ENCODE peak calls at places on chromosome 1, in nine cellular contexts. One of them, this sample, is unnamed.

GRCh38 chr1:203302894-203303293 is 2.4 kb upstream of the BTG2 start:
- DNase-seq in transverse colon: no peak
- DNase-seq in NCI-H1436: no peak
- DNase-seq in AG10803: no peak
- DNase-seq in T follicular helper cell: no peak
- DNase-seq in H9: no peak
- DNase-seq in hepatic stellate cell: no peak
- DNase-seq in head of caudate nucleus: no peak
- DNase-seq in EH: no peak
- DNase-seq in this sample: no peak

GRCh38 chr1:221670081-221670480 is 71.8 kb downstream of the DUSP10 start:
- DNase-seq in transverse colon: no peak
- DNase-seq in AG10803: peak; percentile 80
- DNase-seq in hepatic stellate cell: no peak
- DNase-seq in head of caudate nucleus: no peak
- DNase-seq in EH: peak; percentile 34
- DNase-seq in T follicular helper cell: no peak
- DNase-seq in H9: no peak
- DNase-seq in NCI-H1436: no peak
- DNase-seq in this sample: no peak

GRCh38 chr1:217048104-217048707 is 325.0 kb upstream of the ESRRG start:
- DNase-seq in T follicular helper cell: no peak
- DNase-seq in head of caudate nucleus: no peak
- DNase-seq in EH: peak; percentile 3
- DNase-seq in AG10803: no peak
- DNase-seq in H9: peak; percentile 80
- DNase-seq in transverse colon: no peak
- DNase-seq in NCI-H1436: no peak
- DNase-seq in hepatic stellate cell: no peak
- DNase-seq in this sample: no peak

GRCh38 chr1:41152622-41153044 is 89.5 kb downstream of the SCMH1 start:
- DNase-seq in transverse colon: no peak
- DNase-seq in T follicular helper cell: no peak
- DNase-seq in AG10803: peak; percentile 91
- DNase-seq in head of caudate nucleus: no peak
- DNase-seq in EH: peak; percentile 97
- DNase-seq in hepatic stellate cell: peak; percentile 28
- DNase-seq in H9: no peak
- DNase-seq in NCI-H1436: no peak
- DNase-seq in this sample: peak; percentile 69

GRCh38 chr1:234899041-234899787 is 229.4 kb downstream of the TOMM20 start:
- DNase-seq in H9: no peak
- DNase-seq in NCI-H1436: peak; percentile 55
- DNase-seq in hepatic stellate cell: peak; percentile 77
- DNase-seq in T follicular helper cell: no peak
- DNase-seq in EH: peak; percentile 85
- DNase-seq in AG10803: peak; percentile 60
- DNase-seq in transverse colon: no peak
- DNase-seq in head of caudate nucleus: no peak
- DNase-seq in this sample: no peak

GRCh38 chr1:245247356-245247755 is 92.6 kb downstream of the KIF26B start:
- DNase-seq in NCI-H1436: no peak
- DNase-seq in hepatic stellate cell: no peak
- DNase-seq in EH: no peak
- DNase-seq in head of caudate nucleus: no peak
- DNase-seq in AG10803: no peak
- DNase-seq in H9: no peak
- DNase-seq in transverse colon: no peak
- DNase-seq in T follicular helper cell: no peak
- DNase-seq in this sample: no peak

GRCh38 chr1:207787776-207788175 is 35.9 kb downstream of the CD46 start:
- DNase-seq in head of caudate nucleus: no peak
- DNase-seq in H9: no peak
- DNase-seq in transverse colon: no peak
- DNase-seq in AG10803: no peak
- DNase-seq in EH: peak; percentile 56
- DNase-seq in T follicular helper cell: no peak
- DNase-seq in NCI-H1436: no peak
- DNase-seq in hepatic stellate cell: no peak
- DNase-seq in this sample: no peak

GRCh38 chr1:204320413-204320812 is 39.3 kb downstream of the PLEKHA6 start:
- DNase-seq in T follicular helper cell: no peak
- DNase-seq in transverse colon: no peak
- DNase-seq in AG10803: peak; percentile 72
- DNase-seq in head of caudate nucleus: no peak
- DNase-seq in EH: peak; percentile 96
- DNase-seq in NCI-H1436: no peak
- DNase-seq in hepatic stellate cell: peak; percentile 50
- DNase-seq in H9: no peak
- DNase-seq in this sample: peak; percentile 62

GRCh38 chr1:20616468-20617156 is 16.6 kb upstream of the PINK1 start:
- DNase-seq in T follicular helper cell: no peak
- DNase-seq in transverse colon: no peak
- DNase-seq in AG10803: peak; percentile 18
- DNase-seq in head of caudate nucleus: no peak
- DNase-seq in hepatic stellate cell: no peak
- DNase-seq in EH: peak; percentile 41
- DNase-seq in H9: no peak
- DNase-seq in NCI-H1436: no peak
- DNase-seq in this sample: no peak

GRCh38 chr1:18965206-18966173 is 9.0 kb upstream of the IFFO2 start:
- DNase-seq in AG10803: peak; percentile 80
- DNase-seq in H9: peak; percentile 59
- DNase-seq in EH: peak; percentile 95
- DNase-seq in transverse colon: no peak
- DNase-seq in head of caudate nucleus: no peak
- DNase-seq in T follicular helper cell: no peak
- DNase-seq in NCI-H1436: no peak
- DNase-seq in hepatic stellate cell: no peak
- DNase-seq in this sample: no peak

GRCh38 chr1:29305943-29306342 is 69.6 kb downstream of the PTPRU start:
- DNase-seq in H9: no peak
- DNase-seq in AG10803: no peak
- DNase-seq in head of caudate nucleus: no peak
- DNase-seq in EH: peak; percentile 6
- DNase-seq in transverse colon: no peak
- DNase-seq in NCI-H1436: no peak
- DNase-seq in hepatic stellate cell: no peak
- DNase-seq in T follicular helper cell: no peak
- DNase-seq in this sample: no peak

GRCh38 chr1:239765163-239765562 is 326.5 kb upstream of the FMN2 start:
- DNase-seq in H9: peak; percentile 40
- DNase-seq in EH: no peak
- DNase-seq in hepatic stellate cell: no peak
- DNase-seq in transverse colon: no peak
- DNase-seq in AG10803: no peak
- DNase-seq in T follicular helper cell: no peak
- DNase-seq in head of caudate nucleus: no peak
- DNase-seq in NCI-H1436: no peak
- DNase-seq in this sample: no peak

GRCh38 chr1:168084396-168085231 is 52.1 kb downstream of the GPR161 start:
- DNase-seq in head of caudate nucleus: no peak
- DNase-seq in hepatic stellate cell: peak; percentile 54
- DNase-seq in H9: peak; percentile 82
- DNase-seq in AG10803: peak; percentile 43
- DNase-seq in transverse colon: peak; percentile 55
- DNase-seq in EH: peak; percentile 48
- DNase-seq in T follicular helper cell: peak; percentile 35
- DNase-seq in NCI-H1436: peak; percentile 8
- DNase-seq in this sample: no peak

GRCh38 chr1:82160903-82161302 is 360.2 kb downstream of the ADGRL2 start:
- DNase-seq in EH: no peak
- DNase-seq in head of caudate nucleus: no peak
- DNase-seq in NCI-H1436: no peak
- DNase-seq in H9: no peak
- DNase-seq in T follicular helper cell: no peak
- DNase-seq in hepatic stellate cell: no peak
- DNase-seq in transverse colon: no peak
- DNase-seq in AG10803: no peak
- DNase-seq in this sample: no peak

GRCh38 chr1:211236633-211237321 is 22.4 kb upstream of the RCOR3 start:
- DNase-seq in transverse colon: no peak
- DNase-seq in H9: no peak
- DNase-seq in EH: peak; percentile 40
- DNase-seq in T follicular helper cell: no peak
- DNase-seq in AG10803: peak; percentile 30
- DNase-seq in NCI-H1436: no peak
- DNase-seq in head of caudate nucleus: no peak
- DNase-seq in hepatic stellate cell: no peak
- DNase-seq in this sample: no peak

GRCh38 chr1:7648761-7649384 is 122.2 kb upstream of the VAMP3 start:
- DNase-seq in H9: no peak
- DNase-seq in hepatic stellate cell: no peak
- DNase-seq in T follicular helper cell: no peak
- DNase-seq in NCI-H1436: no peak
- DNase-seq in transverse colon: peak; percentile 51
- DNase-seq in AG10803: peak; percentile 46
- DNase-seq in EH: no peak
- DNase-seq in head of caudate nucleus: no peak
- DNase-seq in this sample: no peak

GRCh38 chr1:204623365-204623893 is 62.1 kb downstream of the LRRN2 start:
- DNase-seq in EH: peak; percentile 39
- DNase-seq in transverse colon: peak; percentile 53
- DNase-seq in hepatic stellate cell: no peak
- DNase-seq in AG10803: no peak
- DNase-seq in H9: no peak
- DNase-seq in head of caudate nucleus: no peak
- DNase-seq in NCI-H1436: no peak
- DNase-seq in T follicular helper cell: no peak
- DNase-seq in this sample: peak; percentile 4

GRCh38 chr1:29643281-29643680 is 407.0 kb downstream of the PTPRU start:
- DNase-seq in EH: no peak
- DNase-seq in hepatic stellate cell: no peak
- DNase-seq in NCI-H1436: no peak
- DNase-seq in head of caudate nucleus: no peak
- DNase-seq in AG10803: no peak
- DNase-seq in H9: no peak
- DNase-seq in transverse colon: no peak
- DNase-seq in T follicular helper cell: no peak
- DNase-seq in this sample: no peak

GRCh38 chr1:248823517-248824001 is 2.2 kb downstream of the SH3BP5L start:
- DNase-seq in NCI-H1436: no peak
- DNase-seq in hepatic stellate cell: peak; percentile 71
- DNase-seq in EH: peak; percentile 89
- DNase-seq in T follicular helper cell: no peak
- DNase-seq in AG10803: peak; percentile 97
- DNase-seq in head of caudate nucleus: no peak
- DNase-seq in transverse colon: no peak
- DNase-seq in H9: no peak
- DNase-seq in this sample: no peak

GRCh38 chr1:41482906-41483895 is 1.3 kb downstream of the EDN2 start:
- DNase-seq in hepatic stellate cell: no peak
- DNase-seq in H9: no peak
- DNase-seq in head of caudate nucleus: no peak
- DNase-seq in EH: no peak
- DNase-seq in T follicular helper cell: no peak
- DNase-seq in AG10803: no peak
- DNase-seq in transverse colon: no peak
- DNase-seq in NCI-H1436: no peak
- DNase-seq in this sample: no peak

GRCh38 chr1:184905601-184906322 is 68.5 kb downstream of the NIBAN1 start:
- DNase-seq in transverse colon: peak; percentile 12
- DNase-seq in NCI-H1436: peak; percentile 90
- DNase-seq in EH: no peak
- DNase-seq in AG10803: no peak
- DNase-seq in T follicular helper cell: no peak
- DNase-seq in H9: no peak
- DNase-seq in hepatic stellate cell: no peak
- DNase-seq in head of caudate nucleus: no peak
- DNase-seq in this sample: no peak

GRCh38 chr1:27503961-27504587 is 14.1 kb upstream of the WASF2 start:
- DNase-seq in EH: no peak
- DNase-seq in H9: no peak
- DNase-seq in T follicular helper cell: no peak
- DNase-seq in hepatic stellate cell: no peak
- DNase-seq in transverse colon: no peak
- DNase-seq in NCI-H1436: no peak
- DNase-seq in AG10803: peak; percentile 71
- DNase-seq in head of caudate nucleus: no peak
- DNase-seq in this sample: no peak

GRCh38 chr1:9890224-9890731 is 19.8 kb downstream of the CTNNBIP1 start:
- DNase-seq in H9: no peak
- DNase-seq in EH: peak; percentile 95
- DNase-seq in AG10803: peak; percentile 84
- DNase-seq in T follicular helper cell: no peak
- DNase-seq in NCI-H1436: no peak
- DNase-seq in hepatic stellate cell: peak; percentile 91
- DNase-seq in transverse colon: peak; percentile 22
- DNase-seq in head of caudate nucleus: no peak
- DNase-seq in this sample: peak; percentile 90

GRCh38 chr1:16677552-16678423 is 11.0 kb upstream of the RNU1-3 start:
- DNase-seq in EH: peak; percentile 71
- DNase-seq in transverse colon: peak; percentile 25
- DNase-seq in NCI-H1436: peak; percentile 21
- DNase-seq in head of caudate nucleus: no peak
- DNase-seq in H9: peak; percentile 67
- DNase-seq in hepatic stellate cell: peak; percentile 8
- DNase-seq in AG10803: peak; percentile 81
- DNase-seq in T follicular helper cell: no peak
- DNase-seq in this sample: peak; percentile 10

GRCh38 chr1:196910208-196910607 is 22.4 kb downstream of the CFHR4 start:
- DNase-seq in head of caudate nucleus: no peak
- DNase-seq in hepatic stellate cell: no peak
- DNase-seq in T follicular helper cell: no peak
- DNase-seq in EH: peak; percentile 14
- DNase-seq in H9: no peak
- DNase-seq in transverse colon: no peak
- DNase-seq in AG10803: no peak
- DNase-seq in NCI-H1436: no peak
- DNase-seq in this sample: no peak

GRCh38 chr1:26853156-26853555 is 9.8 kb upstream of the SFN start:
- DNase-seq in transverse colon: peak; percentile 95
- DNase-seq in head of caudate nucleus: peak; percentile 87
- DNase-seq in hepatic stellate cell: peak; percentile 98
- DNase-seq in NCI-H1436: peak; percentile 61
- DNase-seq in T follicular helper cell: peak; percentile 71
- DNase-seq in H9: peak; percentile 84
- DNase-seq in AG10803: peak; percentile 83
- DNase-seq in EH: peak; percentile 89
- DNase-seq in this sample: no peak

This sample was measured in AG04450.